ENCODE peak calls at places on chromosomes 7 and 10, in nine cellular contexts. C is heart left ventricle, H is lower leg skin, Q is uterus, P is NB4, Z is tibial nerve, U is right lobe of liver, R is GM12891, S is breast epithelium. N is an unnamed sample.

GRCh38 chr7:2260820-2261219 is 18.8 kb downstream of the NUDT1 start:
- DNase-seq in C (no peak), H (peak; percentile 84), Q (no peak), P (no peak), Z (no peak), U (no peak), R (no peak), S (peak; percentile 76), N (no peak)

GRCh38 chr10:20004087-20004523 is 187.9 kb downstream of the PLXDC2 start:
- DNase-seq in C (peak; percentile 24), H (no peak), Q (peak; percentile 31), P (peak; percentile 68), Z (peak; percentile 31), U (peak; percentile 49), R (no peak), S (no peak), N (no peak)

GRCh38 chr7:90958669-90959068 is 305.6 kb upstream of the FZD1 start:
- DNase-seq in C (no peak), H (no peak), Q (no peak), P (no peak), Z (no peak), U (no peak), R (no peak), S (no peak), N (no peak)

GRCh38 chr7:116859323-116859722 is 3.1 kb upstream of the CAPZA2 start:
- DNase-seq in C (no peak), H (no peak), Q (no peak), P (peak; percentile 72), Z (no peak), U (no peak), R (no peak), S (no peak), N (no peak)

GRCh38 chr7:111640416-111640815 is 78.1 kb upstream of the IMMP2L start:
- DNase-seq in C (no peak), H (no peak), Q (no peak), P (no peak), Z (no peak), U (no peak), R (no peak), S (no peak), N (no peak)

GRCh38 chr7:117872565-117873055 is 631 bp downstream of the CTTNBP2 start:
- DNase-seq in C (peak; percentile 17), H (peak; percentile 86), Q (peak; percentile 36), P (no peak), Z (peak; percentile 24), U (peak; percentile 58), R (no peak), S (no peak), N (peak; percentile 13)

GRCh38 chr7:91302794-91303193 is 38.6 kb downstream of the FZD1 start:
- DNase-seq in C (no peak), H (no peak), Q (no peak), P (no peak), Z (no peak), U (no peak), R (no peak), S (no peak), N (no peak)

GRCh38 chr10:122060250-122060649 is 71.3 kb downstream of the TACC2 start:
- DNase-seq in C (no peak), H (no peak), Q (no peak), P (no peak), Z (no peak), U (no peak), R (no peak), S (no peak), N (no peak)

GRCh38 chr7:5210751-5211338 is 20.8 kb downstream of the WIPI2 start:
- DNase-seq in C (no peak), H (peak; percentile 66), Q (no peak), P (no peak), Z (no peak), U (no peak), R (no peak), S (no peak), N (no peak)

GRCh38 chr7:138553805-138554204 is 93.7 kb downstream of the TRIM24 start:
- DNase-seq in C (no peak), H (no peak), Q (no peak), P (no peak), Z (no peak), U (no peak), R (no peak), S (no peak), N (no peak)

GRCh38 chr7:138186951-138187351 is 110.7 kb downstream of the AKR1D1 start:
- DNase-seq in C (peak; percentile 8), H (no peak), Q (no peak), P (no peak), Z (no peak), U (no peak), R (no peak), S (no peak), N (no peak)

GRCh38 chr10:45354261-45354660 is 19.8 kb upstream of the ALOX5 start:
- DNase-seq in C (no peak), H (peak; percentile 89), Q (no peak), P (peak; percentile 91), Z (peak; percentile 49), U (no peak), R (no peak), S (no peak), N (no peak)

GRCh38 chr7:27129729-27130539 is 623 bp downstream of the HOXA4 start:
- DNase-seq in C (no peak), H (peak; percentile 87), Q (no peak), P (peak; percentile 80), Z (no peak), U (no peak), R (no peak), S (peak; percentile 18), N (peak; percentile 34)
- TF ChIP-seq POLR2A in C (no peak), H (no peak), Q (peak; percentile 6), P (no peak), Z (no peak), U (no peak), R (no peak), S (no peak), N (no peak)

GRCh38 chr7:29146082-29146706 is at the start of gene CPVL:
- DNase-seq in C (peak; percentile 79), H (peak; percentile 93), Q (peak; percentile 26), P (no peak), Z (peak; percentile 49), U (peak; percentile 63), R (no peak), S (peak; percentile 22), N (peak; percentile 65)
- TF ChIP-seq POLR2A in C (no peak), H (no peak), Q (no peak), P (no peak), Z (peak; percentile 49), U (peak; percentile 58), R (no peak), S (no peak), N (no peak)

GRCh38 chr10:75433216-75433615 is 1.8 kb downstream of the LRMDA start:
- DNase-seq in C (no peak), H (peak; percentile 23), Q (no peak), P (peak; percentile 52), Z (no peak), U (no peak), R (no peak), S (no peak), N (no peak)

GRCh38 chr10:75432763-75433162 is 1.3 kb downstream of the LRMDA start:
- DNase-seq in C (no peak), H (peak; percentile 37), Q (no peak), P (peak; percentile 31), Z (no peak), U (no peak), R (no peak), S (no peak), N (no peak)

GRCh38 chr10:75430000-75430763 is 1.2 kb upstream of the LRMDA start:
- DNase-seq in C (peak; percentile 76), H (peak; percentile 87), Q (peak; percentile 37), P (peak; percentile 97), Z (peak; percentile 26), U (peak; percentile 62), R (no peak), S (no peak), N (peak; percentile 16)

GRCh38 chr10:75432176-75432575 is 752 bp downstream of the LRMDA start:
- DNase-seq in C (no peak), H (peak; percentile 52), Q (no peak), P (peak; percentile 56), Z (no peak), U (no peak), R (no peak), S (no peak), N (no peak)

GRCh38 chr10:75431180-75432111 is at the start of gene LRMDA:
- DNase-seq in C (peak; percentile 46), H (peak; percentile 91), Q (peak; percentile 61), P (peak; percentile 99), Z (peak; percentile 41), U (peak; percentile 74), R (no peak), S (no peak), N (peak; percentile 33)
- TF ChIP-seq POLR2A in C (no peak), H (no peak), Q (peak; percentile 25), P (peak; percentile 76), Z (no peak), U (peak; percentile 72), R (no peak), S (no peak), N (no peak)

GRCh38 chr10:4825456-4825867 is 545 bp upstream of the AKR1E2 start:
- DNase-seq in C (no peak), H (no peak), Q (no peak), P (no peak), Z (no peak), U (no peak), R (no peak), S (no peak), N (no peak)

GRCh38 chr10:4824791-4825310 is 1.2 kb upstream of the AKR1E2 start:
- DNase-seq in C (no peak), H (no peak), Q (no peak), P (no peak), Z (no peak), U (no peak), R (no peak), S (no peak), N (no peak)

GRCh38 chr10:4828005-4828404 is 2.0 kb downstream of the AKR1E2 start:
- DNase-seq in C (no peak), H (no peak), Q (no peak), P (no peak), Z (no peak), U (no peak), R (no peak), S (no peak), N (no peak)

GRCh38 chr10:4826788-4827324 is 849 bp downstream of the AKR1E2 start:
- DNase-seq in C (no peak), H (no peak), Q (no peak), P (no peak), Z (no peak), U (no peak), R (no peak), S (no peak), N (no peak)

DNA sequence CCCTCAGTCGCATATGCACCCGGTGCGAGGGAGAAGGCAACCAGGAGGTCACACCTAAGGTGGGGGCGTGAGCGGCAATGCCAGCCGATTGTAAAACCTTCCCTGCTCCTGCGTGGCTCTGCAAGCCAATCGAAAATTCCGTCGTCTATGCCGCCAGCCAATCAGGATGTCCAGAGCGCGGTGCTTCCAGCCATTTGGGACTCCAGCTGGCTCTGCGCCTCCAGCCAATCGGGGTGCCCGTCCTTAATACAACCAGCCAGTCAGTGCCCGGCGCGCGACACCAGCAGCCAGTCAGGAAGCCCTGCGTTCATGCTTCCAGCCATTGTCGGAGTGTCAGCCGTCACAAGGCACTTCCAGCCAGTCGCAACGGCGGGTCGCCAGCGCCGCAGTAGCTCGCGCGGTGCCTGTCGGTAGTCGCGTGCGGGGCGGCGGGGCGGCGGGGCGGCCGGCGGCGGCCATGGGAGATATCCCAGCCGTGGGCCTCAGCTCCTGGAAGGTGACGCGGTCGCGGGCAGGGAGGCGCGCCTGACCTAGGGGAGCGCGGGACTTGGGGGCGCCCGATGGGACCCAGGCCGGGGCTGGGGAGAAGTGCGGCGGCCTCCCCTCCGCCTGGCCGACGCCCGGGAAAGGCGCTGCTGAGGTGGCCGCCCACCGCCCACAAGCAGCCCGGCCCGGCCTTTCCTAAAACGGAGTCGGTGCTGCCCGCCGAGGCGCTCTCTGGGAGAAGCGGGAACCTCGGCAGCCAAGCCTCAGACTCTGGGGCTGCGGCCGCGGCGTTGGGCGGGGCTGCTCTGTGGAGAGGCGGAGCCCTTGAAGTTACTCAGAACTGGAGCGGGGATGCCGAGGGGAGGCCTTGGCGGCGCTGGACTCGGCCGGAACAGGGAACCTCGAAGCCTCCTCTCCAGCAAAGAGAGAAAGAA is at the start of gene AKR1E2:
- DNase-seq in C (peak; percentile 93), H (peak; percentile 97), Q (peak; percentile 80), P (peak; percentile 71), Z (peak; percentile 77), U (peak; percentile 85), R (no peak), S (peak; percentile 93), N (peak; percentile 85)
- TF ChIP-seq POLR2A in C (no peak), H (no peak), Q (no peak), P (no peak), Z (peak; percentile 39), U (peak; percentile 26), R (no peak), S (no peak), N (peak; percentile 43)

N was measured in erythroblast.